ENCODE peak calls at places on chromosomes 2 and 18, in six cellular contexts. One of them, this sample, is unnamed.

GRCh38 chr18:72700961-72701710 is 157.0 kb upstream of the CBLN2 start:
- DNase-seq in stimulated activated CD8-positive, alpha-beta memory T cell treated with anti-CD3 and anti-CD28 coated beads, Interleukin-4, amount 100 ng/mL, for 24 hours: no peak
- DNase-seq in foreskin melanocyte: peak; percentile 3
- DNase-seq in AG09309: peak; percentile 7
- DNase-seq in NCI-H748 treated with DMSO at 0.1 percent for 48 hours: peak; percentile 43
- DNase-seq in NCI-H446 treated with DMSO at 0.1 percent for 48 hours: peak; percentile 13
- DNase-seq in this sample: no peak

GRCh38 chr2:169693344-169693743 is 861 bp downstream of the CFAP210 start:
- DNase-seq in foreskin melanocyte: no peak
- DNase-seq in stimulated activated CD8-positive, alpha-beta memory T cell treated with anti-CD3 and anti-CD28 coated beads, Interleukin-4, amount 100 ng/mL, for 24 hours: no peak
- DNase-seq in NCI-H748 treated with DMSO at 0.1 percent for 48 hours: peak; percentile 30
- DNase-seq in NCI-H446 treated with DMSO at 0.1 percent for 48 hours: peak; percentile 6
- DNase-seq in AG09309: no peak
- DNase-seq in this sample: no peak

GRCh38 chr2:223894968-223895367 is 50.2 kb downstream of the WDFY1 start:
- DNase-seq in NCI-H748 treated with DMSO at 0.1 percent for 48 hours: no peak
- DNase-seq in foreskin melanocyte: no peak
- DNase-seq in AG09309: no peak
- DNase-seq in stimulated activated CD8-positive, alpha-beta memory T cell treated with anti-CD3 and anti-CD28 coated beads, Interleukin-4, amount 100 ng/mL, for 24 hours: no peak
- DNase-seq in NCI-H446 treated with DMSO at 0.1 percent for 48 hours: no peak
- DNase-seq in this sample: no peak

GRCh38 chr18:56038258-56039030 is 450.5 kb upstream of the TCF4 start:
- DNase-seq in NCI-H446 treated with DMSO at 0.1 percent for 48 hours: peak; percentile 97
- DNase-seq in NCI-H748 treated with DMSO at 0.1 percent for 48 hours: peak; percentile 1
- DNase-seq in foreskin melanocyte: no peak
- DNase-seq in AG09309: no peak
- DNase-seq in stimulated activated CD8-positive, alpha-beta memory T cell treated with anti-CD3 and anti-CD28 coated beads, Interleukin-4, amount 100 ng/mL, for 24 hours: no peak
- DNase-seq in this sample: no peak

GRCh38 chr2:27832396-27832795 is 57.8 kb downstream of the RBKS start:
- DNase-seq in NCI-H446 treated with DMSO at 0.1 percent for 48 hours: no peak
- DNase-seq in NCI-H748 treated with DMSO at 0.1 percent for 48 hours: no peak
- DNase-seq in AG09309: peak; percentile 67
- DNase-seq in stimulated activated CD8-positive, alpha-beta memory T cell treated with anti-CD3 and anti-CD28 coated beads, Interleukin-4, amount 100 ng/mL, for 24 hours: no peak
- DNase-seq in foreskin melanocyte: no peak
- DNase-seq in this sample: no peak

GRCh38 chr2:229129738-229130371 is 141.2 kb downstream of the PID1 start:
- DNase-seq in AG09309: no peak
- DNase-seq in NCI-H748 treated with DMSO at 0.1 percent for 48 hours: no peak
- DNase-seq in NCI-H446 treated with DMSO at 0.1 percent for 48 hours: no peak
- DNase-seq in foreskin melanocyte: no peak
- DNase-seq in stimulated activated CD8-positive, alpha-beta memory T cell treated with anti-CD3 and anti-CD28 coated beads, Interleukin-4, amount 100 ng/mL, for 24 hours: no peak
- DNase-seq in this sample: no peak

GRCh38 chr2:170005702-170006101 is 172.2 kb upstream of the MYO3B start:
- DNase-seq in foreskin melanocyte: no peak
- DNase-seq in stimulated activated CD8-positive, alpha-beta memory T cell treated with anti-CD3 and anti-CD28 coated beads, Interleukin-4, amount 100 ng/mL, for 24 hours: no peak
- DNase-seq in NCI-H446 treated with DMSO at 0.1 percent for 48 hours: no peak
- DNase-seq in AG09309: no peak
- DNase-seq in NCI-H748 treated with DMSO at 0.1 percent for 48 hours: no peak
- DNase-seq in this sample: no peak

GRCh38 chr2:35343135-35343534 is 1012.4 kb upstream of the CRIM1 start:
- DNase-seq in stimulated activated CD8-positive, alpha-beta memory T cell treated with anti-CD3 and anti-CD28 coated beads, Interleukin-4, amount 100 ng/mL, for 24 hours: no peak
- DNase-seq in NCI-H446 treated with DMSO at 0.1 percent for 48 hours: no peak
- DNase-seq in foreskin melanocyte: no peak
- DNase-seq in NCI-H748 treated with DMSO at 0.1 percent for 48 hours: no peak
- DNase-seq in AG09309: no peak
- DNase-seq in this sample: no peak

GRCh38 chr2:20141056-20141762 is 83.7 kb downstream of the SDC1 start:
- DNase-seq in NCI-H748 treated with DMSO at 0.1 percent for 48 hours: no peak
- DNase-seq in stimulated activated CD8-positive, alpha-beta memory T cell treated with anti-CD3 and anti-CD28 coated beads, Interleukin-4, amount 100 ng/mL, for 24 hours: no peak
- DNase-seq in AG09309: peak; percentile 86
- DNase-seq in NCI-H446 treated with DMSO at 0.1 percent for 48 hours: no peak
- DNase-seq in foreskin melanocyte: peak; percentile 51
- DNase-seq in this sample: no peak

GRCh38 chr2:12824304-12824761 is 107.6 kb downstream of the TRIB2 start:
- DNase-seq in NCI-H446 treated with DMSO at 0.1 percent for 48 hours: no peak
- DNase-seq in NCI-H748 treated with DMSO at 0.1 percent for 48 hours: no peak
- DNase-seq in foreskin melanocyte: no peak
- DNase-seq in AG09309: no peak
- DNase-seq in stimulated activated CD8-positive, alpha-beta memory T cell treated with anti-CD3 and anti-CD28 coated beads, Interleukin-4, amount 100 ng/mL, for 24 hours: no peak
- DNase-seq in this sample: no peak

GRCh38 chr2:207117668-207118067 is 48.1 kb downstream of the KLF7 start:
- DNase-seq in AG09309: no peak
- DNase-seq in NCI-H446 treated with DMSO at 0.1 percent for 48 hours: no peak
- DNase-seq in stimulated activated CD8-positive, alpha-beta memory T cell treated with anti-CD3 and anti-CD28 coated beads, Interleukin-4, amount 100 ng/mL, for 24 hours: no peak
- DNase-seq in foreskin melanocyte: no peak
- DNase-seq in NCI-H748 treated with DMSO at 0.1 percent for 48 hours: no peak
- DNase-seq in this sample: no peak

GRCh38 chr2:74735544-74735943 is 81.5 kb downstream of the SEMA4F start:
- DNase-seq in AG09309: no peak
- DNase-seq in stimulated activated CD8-positive, alpha-beta memory T cell treated with anti-CD3 and anti-CD28 coated beads, Interleukin-4, amount 100 ng/mL, for 24 hours: no peak
- DNase-seq in foreskin melanocyte: no peak
- DNase-seq in NCI-H748 treated with DMSO at 0.1 percent for 48 hours: peak; percentile 60
- DNase-seq in NCI-H446 treated with DMSO at 0.1 percent for 48 hours: peak; percentile 82
- DNase-seq in this sample: no peak

GRCh38 chr2:72883356-72883962 is 3.7 kb upstream of the SPR start:
- DNase-seq in foreskin melanocyte: no peak
- DNase-seq in NCI-H748 treated with DMSO at 0.1 percent for 48 hours: no peak
- DNase-seq in NCI-H446 treated with DMSO at 0.1 percent for 48 hours: no peak
- DNase-seq in stimulated activated CD8-positive, alpha-beta memory T cell treated with anti-CD3 and anti-CD28 coated beads, Interleukin-4, amount 100 ng/mL, for 24 hours: no peak
- DNase-seq in AG09309: no peak
- DNase-seq in this sample: no peak

GRCh38 chr18:31061945-31062344 is 19.4 kb upstream of the DSC3 start:
- DNase-seq in NCI-H748 treated with DMSO at 0.1 percent for 48 hours: no peak
- DNase-seq in stimulated activated CD8-positive, alpha-beta memory T cell treated with anti-CD3 and anti-CD28 coated beads, Interleukin-4, amount 100 ng/mL, for 24 hours: no peak
- DNase-seq in NCI-H446 treated with DMSO at 0.1 percent for 48 hours: no peak
- DNase-seq in foreskin melanocyte: no peak
- DNase-seq in AG09309: no peak
- DNase-seq in this sample: no peak

GRCh38 chr2:96891591-96892333 is 21.9 kb upstream of the SEMA4C start:
- DNase-seq in AG09309: no peak
- DNase-seq in NCI-H748 treated with DMSO at 0.1 percent for 48 hours: no peak
- DNase-seq in foreskin melanocyte: no peak
- DNase-seq in NCI-H446 treated with DMSO at 0.1 percent for 48 hours: no peak
- DNase-seq in stimulated activated CD8-positive, alpha-beta memory T cell treated with anti-CD3 and anti-CD28 coated beads, Interleukin-4, amount 100 ng/mL, for 24 hours: no peak
- DNase-seq in this sample: no peak

GRCh38 chr18:12046751-12047335 is 46.8 kb upstream of the ANKRD62 start:
- DNase-seq in stimulated activated CD8-positive, alpha-beta memory T cell treated with anti-CD3 and anti-CD28 coated beads, Interleukin-4, amount 100 ng/mL, for 24 hours: no peak
- DNase-seq in NCI-H446 treated with DMSO at 0.1 percent for 48 hours: no peak
- DNase-seq in foreskin melanocyte: no peak
- DNase-seq in NCI-H748 treated with DMSO at 0.1 percent for 48 hours: no peak
- DNase-seq in AG09309: no peak
- DNase-seq in this sample: no peak

GRCh38 chr2:237427807-237428506 is 14.0 kb upstream of the COL6A3 start:
- DNase-seq in stimulated activated CD8-positive, alpha-beta memory T cell treated with anti-CD3 and anti-CD28 coated beads, Interleukin-4, amount 100 ng/mL, for 24 hours: peak; percentile 65
- DNase-seq in AG09309: no peak
- DNase-seq in NCI-H748 treated with DMSO at 0.1 percent for 48 hours: no peak
- DNase-seq in foreskin melanocyte: no peak
- DNase-seq in NCI-H446 treated with DMSO at 0.1 percent for 48 hours: no peak
- DNase-seq in this sample: no peak

GRCh38 chr2:202750778-202751427 is 116.1 kb downstream of the FAM117B start:
- DNase-seq in foreskin melanocyte: no peak
- DNase-seq in NCI-H748 treated with DMSO at 0.1 percent for 48 hours: no peak
- DNase-seq in stimulated activated CD8-positive, alpha-beta memory T cell treated with anti-CD3 and anti-CD28 coated beads, Interleukin-4, amount 100 ng/mL, for 24 hours: no peak
- DNase-seq in AG09309: no peak
- DNase-seq in NCI-H446 treated with DMSO at 0.1 percent for 48 hours: no peak
- DNase-seq in this sample: no peak

GRCh38 chr2:86194751-86195054 is 559 bp downstream of the IMMT start:
- DNase-seq in AG09309: no peak
- DNase-seq in NCI-H748 treated with DMSO at 0.1 percent for 48 hours: no peak
- DNase-seq in foreskin melanocyte: no peak
- DNase-seq in NCI-H446 treated with DMSO at 0.1 percent for 48 hours: no peak
- DNase-seq in stimulated activated CD8-positive, alpha-beta memory T cell treated with anti-CD3 and anti-CD28 coated beads, Interleukin-4, amount 100 ng/mL, for 24 hours: no peak
- DNase-seq in this sample: no peak

GRCh38 chr2:112314856-112315255 is 39.5 kb downstream of the ZC3H6 start:
- DNase-seq in foreskin melanocyte: no peak
- DNase-seq in AG09309: no peak
- DNase-seq in NCI-H446 treated with DMSO at 0.1 percent for 48 hours: no peak
- DNase-seq in stimulated activated CD8-positive, alpha-beta memory T cell treated with anti-CD3 and anti-CD28 coated beads, Interleukin-4, amount 100 ng/mL, for 24 hours: no peak
- DNase-seq in NCI-H748 treated with DMSO at 0.1 percent for 48 hours: no peak
- DNase-seq in this sample: no peak

GRCh38 chr2:18345848-18346247 is 214.6 kb downstream of the RDH14 start:
- DNase-seq in NCI-H748 treated with DMSO at 0.1 percent for 48 hours: no peak
- DNase-seq in AG09309: no peak
- DNase-seq in NCI-H446 treated with DMSO at 0.1 percent for 48 hours: peak; percentile 69
- DNase-seq in stimulated activated CD8-positive, alpha-beta memory T cell treated with anti-CD3 and anti-CD28 coated beads, Interleukin-4, amount 100 ng/mL, for 24 hours: no peak
- DNase-seq in foreskin melanocyte: no peak
- DNase-seq in this sample: no peak

GRCh38 chr18:72235422-72235821 is 308.7 kb downstream of the CBLN2 start:
- DNase-seq in NCI-H446 treated with DMSO at 0.1 percent for 48 hours: no peak
- DNase-seq in NCI-H748 treated with DMSO at 0.1 percent for 48 hours: peak; percentile 92
- DNase-seq in foreskin melanocyte: peak; percentile 14
- DNase-seq in stimulated activated CD8-positive, alpha-beta memory T cell treated with anti-CD3 and anti-CD28 coated beads, Interleukin-4, amount 100 ng/mL, for 24 hours: no peak
- DNase-seq in AG09309: no peak
- DNase-seq in this sample: no peak

GRCh38 chr2:230881840-230882239 is 17.1 kb downstream of the ITM2C start:
- DNase-seq in NCI-H446 treated with DMSO at 0.1 percent for 48 hours: no peak
- DNase-seq in foreskin melanocyte: no peak
- DNase-seq in stimulated activated CD8-positive, alpha-beta memory T cell treated with anti-CD3 and anti-CD28 coated beads, Interleukin-4, amount 100 ng/mL, for 24 hours: no peak
- DNase-seq in NCI-H748 treated with DMSO at 0.1 percent for 48 hours: no peak
- DNase-seq in AG09309: no peak
- DNase-seq in this sample: no peak

GRCh38 chr2:30716117-30716900 is 90.9 kb downstream of the CAPN13 start:
- DNase-seq in AG09309: no peak
- DNase-seq in NCI-H446 treated with DMSO at 0.1 percent for 48 hours: no peak
- DNase-seq in stimulated activated CD8-positive, alpha-beta memory T cell treated with anti-CD3 and anti-CD28 coated beads, Interleukin-4, amount 100 ng/mL, for 24 hours: no peak
- DNase-seq in foreskin melanocyte: no peak
- DNase-seq in NCI-H748 treated with DMSO at 0.1 percent for 48 hours: no peak
- DNase-seq in this sample: no peak

GRCh38 chr2:74005786-74006185 is 21.1 kb downstream of the TET3 start:
- DNase-seq in NCI-H446 treated with DMSO at 0.1 percent for 48 hours: peak; percentile 34
- DNase-seq in AG09309: no peak
- DNase-seq in stimulated activated CD8-positive, alpha-beta memory T cell treated with anti-CD3 and anti-CD28 coated beads, Interleukin-4, amount 100 ng/mL, for 24 hours: no peak
- DNase-seq in NCI-H748 treated with DMSO at 0.1 percent for 48 hours: no peak
- DNase-seq in foreskin melanocyte: no peak
- DNase-seq in this sample: no peak

GRCh38 chr18:32803571-32803970 is 30.7 kb upstream of the KLHL14 start:
- DNase-seq in AG09309: no peak
- DNase-seq in stimulated activated CD8-positive, alpha-beta memory T cell treated with anti-CD3 and anti-CD28 coated beads, Interleukin-4, amount 100 ng/mL, for 24 hours: no peak
- DNase-seq in NCI-H446 treated with DMSO at 0.1 percent for 48 hours: no peak
- DNase-seq in foreskin melanocyte: no peak
- DNase-seq in NCI-H748 treated with DMSO at 0.1 percent for 48 hours: no peak
- DNase-seq in this sample: no peak

GRCh38 chr2:105034170-105034569 is 3.7 kb upstream of the MRPS9 start:
- DNase-seq in foreskin melanocyte: no peak
- DNase-seq in AG09309: no peak
- DNase-seq in stimulated activated CD8-positive, alpha-beta memory T cell treated with anti-CD3 and anti-CD28 coated beads, Interleukin-4, amount 100 ng/mL, for 24 hours: no peak
- DNase-seq in NCI-H446 treated with DMSO at 0.1 percent for 48 hours: no peak
- DNase-seq in NCI-H748 treated with DMSO at 0.1 percent for 48 hours: no peak
- DNase-seq in this sample: no peak

GRCh38 chr2:130878316-130878715 is 41.6 kb downstream of the ARHGEF4 start:
- DNase-seq in AG09309: no peak
- DNase-seq in NCI-H446 treated with DMSO at 0.1 percent for 48 hours: no peak
- DNase-seq in foreskin melanocyte: no peak
- DNase-seq in NCI-H748 treated with DMSO at 0.1 percent for 48 hours: no peak
- DNase-seq in stimulated activated CD8-positive, alpha-beta memory T cell treated with anti-CD3 and anti-CD28 coated beads, Interleukin-4, amount 100 ng/mL, for 24 hours: no peak
- DNase-seq in this sample: no peak

GRCh38 chr2:55968931-55969330 is 45.3 kb upstream of the EFEMP1 start:
- DNase-seq in AG09309: no peak
- DNase-seq in NCI-H446 treated with DMSO at 0.1 percent for 48 hours: no peak
- DNase-seq in NCI-H748 treated with DMSO at 0.1 percent for 48 hours: no peak
- DNase-seq in foreskin melanocyte: no peak
- DNase-seq in stimulated activated CD8-positive, alpha-beta memory T cell treated with anti-CD3 and anti-CD28 coated beads, Interleukin-4, amount 100 ng/mL, for 24 hours: no peak
- DNase-seq in this sample: no peak

GRCh38 chr2:204776781-204777559 is 231.7 kb downstream of the PARD3B start:
- DNase-seq in NCI-H446 treated with DMSO at 0.1 percent for 48 hours: peak; percentile 40
- DNase-seq in NCI-H748 treated with DMSO at 0.1 percent for 48 hours: no peak
- DNase-seq in AG09309: no peak
- DNase-seq in foreskin melanocyte: no peak
- DNase-seq in stimulated activated CD8-positive, alpha-beta memory T cell treated with anti-CD3 and anti-CD28 coated beads, Interleukin-4, amount 100 ng/mL, for 24 hours: no peak
- DNase-seq in this sample: no peak

GRCh38 chr2:137706786-137707613 is 257.3 kb upstream of the HNMT start:
- DNase-seq in foreskin melanocyte: no peak
- DNase-seq in NCI-H446 treated with DMSO at 0.1 percent for 48 hours: no peak
- DNase-seq in NCI-H748 treated with DMSO at 0.1 percent for 48 hours: no peak
- DNase-seq in stimulated activated CD8-positive, alpha-beta memory T cell treated with anti-CD3 and anti-CD28 coated beads, Interleukin-4, amount 100 ng/mL, for 24 hours: no peak
- DNase-seq in AG09309: no peak
- DNase-seq in this sample: peak; percentile 58